ENCODE peak calls at places on chromosomes 3 and 15, in five cellular contexts. One of them, this sample, is unnamed.
A peak's percentile ranks its signal among the peaks of the same experiment; 100 is the strongest.

GRCh38 chr3:172836390-172836997 is 86.0 kb downstream of the ECT2 start:
- DNase-seq in upper lobe of left lung: peak; percentile 31
- DNase-seq in astrocyte: peak; percentile 23
- DNase-seq in gastrocnemius medialis: no peak
- DNase-seq in IMR-90: peak; percentile 34
- DNase-seq in this sample: no peak

GRCh38 chr3:142210608-142211007 is 14.8 kb downstream of the GK5 start:
- DNase-seq in gastrocnemius medialis: no peak
- DNase-seq in IMR-90: no peak
- DNase-seq in upper lobe of left lung: no peak
- DNase-seq in astrocyte: no peak
- DNase-seq in this sample: no peak

GRCh38 chr3:49133226-49133951 is 539 bp upstream of the LAMB2 start:
- DNase-seq in upper lobe of left lung: peak; percentile 86
- DNase-seq in astrocyte: peak; percentile 90
- DNase-seq in gastrocnemius medialis: peak; percentile 83
- DNase-seq in IMR-90: peak; percentile 85
- DNase-seq in this sample: peak; percentile 88

GRCh38 chr15:71517751-71518150 is 292.6 kb upstream of the NR2E3 start:
- DNase-seq in upper lobe of left lung: no peak
- DNase-seq in IMR-90: no peak
- DNase-seq in gastrocnemius medialis: no peak
- DNase-seq in astrocyte: no peak
- DNase-seq in this sample: no peak

GRCh38 chr3:11820540-11821041 is 26.1 kb downstream of the TAMM41 start:
- DNase-seq in gastrocnemius medialis: no peak
- DNase-seq in upper lobe of left lung: peak; percentile 51
- DNase-seq in IMR-90: peak; percentile 31
- DNase-seq in astrocyte: peak; percentile 36
- DNase-seq in this sample: no peak

GRCh38 chr3:129268396-129268795 is 10.3 kb upstream of the HMCES start:
- DNase-seq in upper lobe of left lung: no peak
- DNase-seq in gastrocnemius medialis: no peak
- DNase-seq in astrocyte: no peak
- DNase-seq in IMR-90: no peak
- DNase-seq in this sample: no peak

GRCh38 chr15:75352186-75352585 is 5.3 kb downstream of the NEIL1 start:
- DNase-seq in upper lobe of left lung: no peak
- DNase-seq in gastrocnemius medialis: no peak
- DNase-seq in IMR-90: no peak
- DNase-seq in astrocyte: no peak
- DNase-seq in this sample: no peak

GRCh38 chr3:8223766-8224165 is 277.9 kb upstream of the LMCD1 start:
- DNase-seq in astrocyte: peak; percentile 11
- DNase-seq in gastrocnemius medialis: no peak
- DNase-seq in upper lobe of left lung: no peak
- DNase-seq in IMR-90: no peak
- DNase-seq in this sample: no peak

GRCh38 chr3:20185364-20185732 is 658 bp downstream of the SGO1 start:
- DNase-seq in gastrocnemius medialis: no peak
- DNase-seq in astrocyte: peak; percentile 6
- DNase-seq in IMR-90: peak; percentile 8
- DNase-seq in upper lobe of left lung: no peak
- DNase-seq in this sample: no peak

GRCh38 chr3:194496217-194496881 is 9.5 kb upstream of the ATP13A3 start:
- DNase-seq in upper lobe of left lung: no peak
- DNase-seq in gastrocnemius medialis: no peak
- DNase-seq in astrocyte: no peak
- DNase-seq in IMR-90: no peak
- DNase-seq in this sample: no peak

GRCh38 chr3:126961191-126961790 is 21.6 kb upstream of the PLXNA1 start:
- DNase-seq in IMR-90: peak; percentile 61
- DNase-seq in astrocyte: peak; percentile 30
- DNase-seq in gastrocnemius medialis: peak; percentile 95
- DNase-seq in upper lobe of left lung: peak; percentile 73
- DNase-seq in this sample: no peak

GRCh38 chr3:107619549-107619948 is 96.8 kb downstream of the BBX start:
- DNase-seq in gastrocnemius medialis: no peak
- DNase-seq in IMR-90: no peak
- DNase-seq in astrocyte: peak; percentile 42
- DNase-seq in upper lobe of left lung: no peak
- DNase-seq in this sample: no peak

GRCh38 chr15:90870354-90871096 is 2.1 kb downstream of the FURIN start:
- DNase-seq in upper lobe of left lung: no peak
- DNase-seq in astrocyte: peak; percentile 14
- DNase-seq in IMR-90: no peak
- DNase-seq in gastrocnemius medialis: no peak
- DNase-seq in this sample: no peak

GRCh38 chr3:86245360-86245759 is 745.6 kb downstream of the VGLL3 start:
- DNase-seq in upper lobe of left lung: no peak
- DNase-seq in IMR-90: no peak
- DNase-seq in astrocyte: no peak
- DNase-seq in gastrocnemius medialis: no peak
- DNase-seq in this sample: no peak

GRCh38 chr3:142886021-142886420 is 2.9 kb downstream of the PCOLCE2 start:
- DNase-seq in upper lobe of left lung: no peak
- DNase-seq in astrocyte: no peak
- DNase-seq in IMR-90: no peak
- DNase-seq in gastrocnemius medialis: no peak
- DNase-seq in this sample: no peak

GRCh38 chr15:95284933-95285401 is 1045.5 kb upstream of the NR2F2 start:
- DNase-seq in IMR-90: peak; percentile 70
- DNase-seq in gastrocnemius medialis: no peak
- DNase-seq in astrocyte: peak; percentile 71
- DNase-seq in upper lobe of left lung: no peak
- DNase-seq in this sample: no peak
- TF ChIP-seq CTCF in IMR-90: peak; percentile 33
- TF ChIP-seq CTCF in gastrocnemius medialis: no peak
- TF ChIP-seq CTCF in astrocyte: peak; percentile 16
- TF ChIP-seq CTCF in upper lobe of left lung: no peak
- TF ChIP-seq CTCF in this sample: no peak

GRCh38 chr3:39765575-39765974 is 43.8 kb upstream of the MYRIP start:
- DNase-seq in astrocyte: no peak
- DNase-seq in gastrocnemius medialis: no peak
- DNase-seq in upper lobe of left lung: no peak
- DNase-seq in IMR-90: no peak
- DNase-seq in this sample: no peak
- H3K9me3 ChIP-seq in astrocyte: no peaks in the 10 kb centered on the region
- H3K9me3 ChIP-seq in gastrocnemius medialis: no peaks in the 10 kb centered on the region
- H3K9me3 ChIP-seq in upper lobe of left lung: no peaks in the 10 kb centered on the region
- H3K9me3 ChIP-seq in IMR-90: peaks cover 11% of the 10 kb centered on the region
- H3K9me3 ChIP-seq in this sample: no peaks in the 10 kb centered on the region

DNA sequence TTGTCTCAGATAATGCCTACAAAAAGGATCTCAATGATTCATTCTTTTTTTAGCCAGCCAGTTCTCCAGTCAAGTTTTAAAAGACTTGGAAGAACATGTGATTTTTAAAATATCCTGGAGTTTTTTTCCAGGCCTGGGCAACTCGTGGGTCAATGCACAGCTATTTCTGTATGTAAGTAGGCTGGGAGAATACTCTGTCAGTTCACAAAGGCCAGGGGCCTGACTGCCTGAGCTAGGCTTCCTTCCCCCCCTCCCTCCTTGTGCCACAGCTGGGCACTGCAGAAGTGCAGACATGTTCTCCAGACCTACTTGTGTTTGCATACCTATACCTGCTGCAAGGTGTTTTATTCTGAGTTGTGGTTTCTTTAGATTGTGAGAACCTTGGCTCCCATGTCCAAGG is 43.7 kb downstream of the CTDSPL start:
- DNase-seq in astrocyte: no peak
- DNase-seq in upper lobe of left lung: no peak
- DNase-seq in IMR-90: no peak
- DNase-seq in gastrocnemius medialis: no peak
- DNase-seq in this sample: no peak
- H3K4me1 ChIP-seq in astrocyte: peaks cover 22% of the 10 kb centered on the region
- H3K4me1 ChIP-seq in upper lobe of left lung: peaks cover 35% of the 10 kb centered on the region
- H3K4me1 ChIP-seq in IMR-90: peaks cover 25% of the 10 kb centered on the region
- H3K4me1 ChIP-seq in gastrocnemius medialis: peaks cover 40% of the 10 kb centered on the region
- H3K4me1 ChIP-seq in this sample: peaks cover 16% of the 10 kb centered on the region

DNA sequence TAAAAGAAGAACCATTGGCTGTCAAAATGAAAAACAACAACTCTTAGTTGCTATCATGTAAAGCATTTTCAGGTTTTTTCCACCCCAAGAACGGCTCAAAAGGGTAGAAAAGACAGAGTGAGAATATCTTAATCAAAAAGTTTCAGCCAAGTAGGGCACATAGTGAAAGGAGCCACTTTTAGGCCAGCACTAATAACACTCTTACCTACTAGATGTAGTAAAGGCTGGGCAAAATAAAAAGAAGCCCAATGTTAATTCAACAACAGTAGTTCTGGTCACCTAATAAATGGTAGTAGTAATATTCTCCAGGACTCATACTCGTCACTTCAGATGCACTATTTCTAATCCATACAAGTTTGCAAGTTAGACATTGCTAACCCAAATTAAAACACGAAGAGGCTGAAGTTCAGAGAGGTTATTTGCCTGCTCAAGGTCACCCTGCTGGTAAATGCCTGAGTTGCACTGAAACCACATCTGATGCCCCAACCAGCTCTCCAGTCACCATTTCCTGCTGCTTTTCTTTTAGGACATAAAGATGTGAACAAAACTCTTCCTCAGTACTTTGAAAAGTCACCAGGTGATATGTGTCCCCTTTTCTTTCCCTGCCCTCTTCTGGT is 7.5 kb downstream of the GOLIM4 start:
- DNase-seq in gastrocnemius medialis: no peak
- DNase-seq in upper lobe of left lung: no peak
- DNase-seq in astrocyte: no peak
- DNase-seq in IMR-90: no peak
- DNase-seq in this sample: no peak
- TF ChIP-seq CTCF in gastrocnemius medialis: no peak
- TF ChIP-seq CTCF in upper lobe of left lung: peak; percentile 21
- TF ChIP-seq CTCF in astrocyte: peak; percentile 20
- TF ChIP-seq CTCF in IMR-90: no peak
- TF ChIP-seq CTCF in this sample: no peak

GRCh38 chr3:122391674-122392446 is 7.9 kb downstream of the FAM162A start:
- DNase-seq in astrocyte: no peak
- DNase-seq in IMR-90: peak; percentile 5
- DNase-seq in upper lobe of left lung: no peak
- DNase-seq in gastrocnemius medialis: no peak
- DNase-seq in this sample: no peak

GRCh38 chr3:122397136-122397645 is 13.2 kb downstream of the FAM162A start:
- DNase-seq in upper lobe of left lung: no peak
- DNase-seq in astrocyte: peak; percentile 50
- DNase-seq in IMR-90: peak; percentile 42
- DNase-seq in gastrocnemius medialis: no peak
- DNase-seq in this sample: no peak

GRCh38 chr3:122395582-122395981 is 11.6 kb downstream of the FAM162A start:
- DNase-seq in astrocyte: no peak
- DNase-seq in IMR-90: no peak
- DNase-seq in upper lobe of left lung: no peak
- DNase-seq in gastrocnemius medialis: no peak
- DNase-seq in this sample: no peak

GRCh38 chr3:122392868-122393844 is 9.2 kb downstream of the FAM162A start:
- DNase-seq in upper lobe of left lung: no peak
- DNase-seq in astrocyte: peak; percentile 48
- DNase-seq in IMR-90: peak; percentile 66
- DNase-seq in gastrocnemius medialis: no peak
- DNase-seq in this sample: no peak

DNA sequence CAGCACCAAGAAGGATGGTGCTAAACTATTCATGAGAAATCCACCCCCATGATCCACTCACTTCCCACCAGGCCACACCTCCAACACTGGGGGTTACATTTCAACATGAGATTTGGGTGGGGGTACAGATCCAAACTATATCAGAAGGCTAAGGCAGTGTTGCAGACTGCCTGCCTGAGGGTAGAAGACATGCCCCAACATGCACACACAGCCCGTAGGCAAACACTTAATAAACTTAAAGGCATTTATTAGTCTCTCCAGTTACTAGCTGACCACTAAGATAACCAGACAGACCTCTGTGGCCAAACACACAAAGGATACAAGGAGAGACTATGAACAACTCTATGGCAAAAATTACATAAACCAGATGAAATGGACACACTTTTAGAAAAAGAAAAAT is 10.2 kb downstream of the FAM162A start:
- DNase-seq in upper lobe of left lung: no peak
- DNase-seq in gastrocnemius medialis: no peak
- DNase-seq in astrocyte: no peak
- DNase-seq in IMR-90: peak; percentile 4
- DNase-seq in this sample: no peak
- H3K9me3 ChIP-seq in upper lobe of left lung: no peaks in the 10 kb centered on the region
- H3K9me3 ChIP-seq in gastrocnemius medialis: no peaks in the 10 kb centered on the region
- H3K9me3 ChIP-seq in astrocyte: no peaks in the 10 kb centered on the region
- H3K9me3 ChIP-seq in IMR-90: no peaks in the 10 kb centered on the region
- H3K9me3 ChIP-seq in this sample: no peaks in the 10 kb centered on the region